ENCODE peak calls at places on chromosome 22, in seven cellular contexts. One of them, this sample, is unnamed.
A peak's percentile ranks its signal among the peaks of the same experiment; 100 is the strongest.

GRCh38 chr22:27918351-27919221 is 470 bp downstream of the PITPNB start:
- DNase-seq in esophagus squamous epithelium: no peak
- DNase-seq in uterus: peak; percentile 55
- DNase-seq in left ventricle myocardium inferior: peak; percentile 46
- DNase-seq in HCT116: no peak
- DNase-seq in sigmoid colon: peak; percentile 78
- DNase-seq in aorta: peak; percentile 84
- DNase-seq in this sample: peak; percentile 83

GRCh38 chr22:29625090-29625825 is 21.8 kb downstream of the NF2 start:
- DNase-seq in esophagus squamous epithelium: no peak
- DNase-seq in uterus: peak; percentile 51
- DNase-seq in left ventricle myocardium inferior: no peak
- DNase-seq in HCT116: no peak
- DNase-seq in sigmoid colon: peak; percentile 75
- DNase-seq in aorta: no peak
- DNase-seq in this sample: no peak

GRCh38 chr22:27475548-27475897 is 326.0 kb downstream of the MN1 start:
- DNase-seq in esophagus squamous epithelium: no peak
- DNase-seq in uterus: no peak
- DNase-seq in left ventricle myocardium inferior: no peak
- DNase-seq in HCT116: no peak
- DNase-seq in sigmoid colon: no peak
- DNase-seq in aorta: no peak
- DNase-seq in this sample: no peak

GRCh38 chr22:32987081-32987631 is 71.0 kb downstream of the SYN3 start:
- DNase-seq in esophagus squamous epithelium: no peak
- DNase-seq in uterus: no peak
- DNase-seq in left ventricle myocardium inferior: no peak
- DNase-seq in HCT116: no peak
- DNase-seq in sigmoid colon: no peak
- DNase-seq in aorta: no peak
- DNase-seq in this sample: no peak

GRCh38 chr22:23833017-23833795 is 5.6 kb downstream of the DERL3 start:
- DNase-seq in esophagus squamous epithelium: no peak
- DNase-seq in uterus: no peak
- DNase-seq in left ventricle myocardium inferior: no peak
- DNase-seq in HCT116: no peak
- DNase-seq in sigmoid colon: peak; percentile 57
- DNase-seq in aorta: peak; percentile 63
- DNase-seq in this sample: peak; percentile 54

GRCh38 chr22:27776410-27776958 is 25.1 kb downstream of the MN1 start:
- DNase-seq in esophagus squamous epithelium: no peak
- DNase-seq in uterus: no peak
- DNase-seq in left ventricle myocardium inferior: no peak
- DNase-seq in HCT116: no peak
- DNase-seq in sigmoid colon: no peak
- DNase-seq in aorta: no peak
- DNase-seq in this sample: no peak

GRCh38 chr22:38706101-38706884 is 549 bp downstream of the GTPBP1 start:
- DNase-seq in esophagus squamous epithelium: peak; percentile 16
- DNase-seq in uterus: peak; percentile 54
- DNase-seq in left ventricle myocardium inferior: peak; percentile 39
- DNase-seq in HCT116: no peak
- DNase-seq in sigmoid colon: peak; percentile 78
- DNase-seq in aorta: peak; percentile 86
- DNase-seq in this sample: peak; percentile 80

GRCh38 chr22:29964777-29965176 is 81.8 kb downstream of the MTMR3 start:
- DNase-seq in esophagus squamous epithelium: no peak
- DNase-seq in uterus: no peak
- DNase-seq in left ventricle myocardium inferior: no peak
- DNase-seq in HCT116: no peak
- DNase-seq in sigmoid colon: no peak
- DNase-seq in aorta: no peak
- DNase-seq in this sample: no peak

GRCh38 chr22:27296091-27296675 is 505.4 kb downstream of the MN1 start:
- DNase-seq in esophagus squamous epithelium: no peak
- DNase-seq in uterus: no peak
- DNase-seq in left ventricle myocardium inferior: no peak
- DNase-seq in HCT116: no peak
- DNase-seq in sigmoid colon: no peak
- DNase-seq in aorta: no peak
- DNase-seq in this sample: no peak

GRCh38 chr22:25053153-25053805 is 100.8 kb downstream of the KIAA1671 start:
- DNase-seq in esophagus squamous epithelium: no peak
- DNase-seq in uterus: no peak
- DNase-seq in left ventricle myocardium inferior: no peak
- DNase-seq in HCT116: no peak
- DNase-seq in sigmoid colon: no peak
- DNase-seq in aorta: no peak
- DNase-seq in this sample: no peak

GRCh38 chr22:37330200-37331033 is 48.1 kb downstream of the CYTH4 start:
- DNase-seq in esophagus squamous epithelium: no peak
- DNase-seq in uterus: no peak
- DNase-seq in left ventricle myocardium inferior: no peak
- DNase-seq in HCT116: peak; percentile 96
- DNase-seq in sigmoid colon: no peak
- DNase-seq in aorta: no peak
- DNase-seq in this sample: peak; percentile 77

GRCh38 chr22:19995611-19996339 is 20.8 kb downstream of the ARVCF start:
- DNase-seq in esophagus squamous epithelium: no peak
- DNase-seq in uterus: no peak
- DNase-seq in left ventricle myocardium inferior: no peak
- DNase-seq in HCT116: no peak
- DNase-seq in sigmoid colon: no peak
- DNase-seq in aorta: peak; percentile 93
- DNase-seq in this sample: no peak

GRCh38 chr22:29700949-29701927 is 18.6 kb upstream of the CABP7 start:
- DNase-seq in esophagus squamous epithelium: no peak
- DNase-seq in uterus: no peak
- DNase-seq in left ventricle myocardium inferior: no peak
- DNase-seq in HCT116: peak; percentile 51
- DNase-seq in sigmoid colon: no peak
- DNase-seq in aorta: no peak
- DNase-seq in this sample: no peak

GRCh38 chr22:44391026-44391425 is 78.3 kb upstream of the SHISAL1 start:
- DNase-seq in esophagus squamous epithelium: no peak
- DNase-seq in uterus: no peak
- DNase-seq in left ventricle myocardium inferior: no peak
- DNase-seq in HCT116: no peak
- DNase-seq in sigmoid colon: no peak
- DNase-seq in aorta: peak; percentile 42
- DNase-seq in this sample: no peak

GRCh38 chr22:30557243-30557642 is 10.7 kb upstream of the SEC14L6 start:
- DNase-seq in esophagus squamous epithelium: no peak
- DNase-seq in uterus: no peak
- DNase-seq in left ventricle myocardium inferior: no peak
- DNase-seq in HCT116: no peak
- DNase-seq in sigmoid colon: no peak
- DNase-seq in aorta: no peak
- DNase-seq in this sample: no peak

GRCh38 chr22:43922123-43922522 is 1.5 kb upstream of the PNPLA3 start:
- DNase-seq in esophagus squamous epithelium: no peak
- DNase-seq in uterus: no peak
- DNase-seq in left ventricle myocardium inferior: no peak
- DNase-seq in HCT116: no peak
- DNase-seq in sigmoid colon: no peak
- DNase-seq in aorta: no peak
- DNase-seq in this sample: no peak

GRCh38 chr22:27870234-27871191 is 48.5 kb downstream of the PITPNB start:
- DNase-seq in esophagus squamous epithelium: no peak
- DNase-seq in uterus: no peak
- DNase-seq in left ventricle myocardium inferior: no peak
- DNase-seq in HCT116: no peak
- DNase-seq in sigmoid colon: no peak
- DNase-seq in aorta: no peak
- DNase-seq in this sample: no peak

GRCh38 chr22:37732699-37733607 is 36.1 kb downstream of the TRIOBP start:
- DNase-seq in esophagus squamous epithelium: no peak
- DNase-seq in uterus: no peak
- DNase-seq in left ventricle myocardium inferior: no peak
- DNase-seq in HCT116: no peak
- DNase-seq in sigmoid colon: no peak
- DNase-seq in aorta: no peak
- DNase-seq in this sample: no peak

GRCh38 chr22:37334859-37335818 is 52.8 kb downstream of the CYTH4 start:
- DNase-seq in esophagus squamous epithelium: no peak
- DNase-seq in uterus: no peak
- DNase-seq in left ventricle myocardium inferior: no peak
- DNase-seq in HCT116: no peak
- DNase-seq in sigmoid colon: no peak
- DNase-seq in aorta: no peak
- DNase-seq in this sample: no peak

GRCh38 chr22:33919591-33920501 is at the start of gene LARGE1:
- DNase-seq in esophagus squamous epithelium: no peak
- DNase-seq in uterus: peak; percentile 36
- DNase-seq in left ventricle myocardium inferior: peak; percentile 37
- DNase-seq in HCT116: no peak
- DNase-seq in sigmoid colon: peak; percentile 79
- DNase-seq in aorta: peak; percentile 88
- DNase-seq in this sample: peak; percentile 79

GRCh38 chr22:38104084-38104483 is 6.4 kb downstream of the BAIAP2L2 start:
- DNase-seq in esophagus squamous epithelium: no peak
- DNase-seq in uterus: no peak
- DNase-seq in left ventricle myocardium inferior: no peak
- DNase-seq in HCT116: peak; percentile 8
- DNase-seq in sigmoid colon: no peak
- DNase-seq in aorta: no peak
- DNase-seq in this sample: no peak

DNA sequence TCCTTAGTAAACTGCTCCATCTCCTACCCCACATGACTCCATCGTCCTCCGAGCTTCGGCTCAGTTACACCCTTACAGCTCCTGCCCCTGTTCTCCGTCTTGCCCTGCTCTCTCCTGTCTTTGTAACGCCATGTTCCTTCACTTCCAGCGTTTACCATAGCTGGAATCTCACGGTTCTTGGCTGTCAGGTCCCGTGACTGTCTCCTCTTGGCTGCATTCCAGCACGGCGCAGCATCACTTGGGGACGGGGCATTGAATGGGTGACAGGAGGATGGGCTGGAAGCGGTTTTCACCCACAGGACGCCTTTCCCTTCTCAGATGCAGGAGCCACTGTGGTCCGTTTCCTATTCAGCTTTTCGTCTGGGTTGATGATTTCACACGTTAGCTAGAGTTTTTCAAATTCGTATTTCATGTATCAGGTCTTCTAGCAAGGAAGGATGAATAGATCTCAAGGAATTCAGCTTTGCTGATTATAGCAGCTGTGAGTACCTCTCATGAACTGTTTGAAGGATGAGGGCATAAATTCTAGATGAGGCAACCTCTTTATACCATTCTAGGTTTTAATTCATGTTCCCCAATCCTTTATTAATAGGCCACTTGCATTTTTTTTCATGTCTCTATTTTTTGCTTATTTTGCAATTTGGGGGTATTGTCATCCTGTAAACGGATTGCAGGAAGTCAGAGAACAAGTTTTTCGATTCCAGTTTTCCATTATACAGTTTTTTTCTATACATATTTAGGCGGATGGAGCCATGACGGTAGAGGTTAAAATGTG is 29.1 kb downstream of the ZBED4 start:
- DNase-seq in esophagus squamous epithelium: no peak
- DNase-seq in uterus: no peak
- DNase-seq in left ventricle myocardium inferior: no peak
- DNase-seq in HCT116: no peak
- DNase-seq in sigmoid colon: no peak
- DNase-seq in aorta: no peak
- DNase-seq in this sample: peak; percentile 53
- H3K27ac ChIP-seq in esophagus squamous epithelium: no peak overlapping the region
- H3K27ac ChIP-seq in uterus: no peak overlapping the region
- H3K27ac ChIP-seq in left ventricle myocardium inferior: no peak overlapping the region
- H3K27ac ChIP-seq in HCT116: no peak overlapping the region
- H3K27ac ChIP-seq in sigmoid colon: no peak overlapping the region
- H3K27ac ChIP-seq in aorta: no peak overlapping the region
- H3K27ac ChIP-seq in this sample: no peak overlapping the region

GRCh38 chr22:45506961-45507360 is 4.3 kb downstream of the FBLN1 start:
- DNase-seq in esophagus squamous epithelium: no peak
- DNase-seq in uterus: no peak
- DNase-seq in left ventricle myocardium inferior: no peak
- DNase-seq in HCT116: no peak
- DNase-seq in sigmoid colon: no peak
- DNase-seq in aorta: no peak
- DNase-seq in this sample: no peak
- H3K4me1 ChIP-seq in esophagus squamous epithelium: peaks cover 35% of the 10 kb centered on the region
- H3K4me1 ChIP-seq in uterus: peaks cover 12% of the 10 kb centered on the region
- H3K4me1 ChIP-seq in left ventricle myocardium inferior: peaks cover 44% of the 10 kb centered on the region
- H3K4me1 ChIP-seq in HCT116: no peaks in the 10 kb centered on the region
- H3K4me1 ChIP-seq in sigmoid colon: no peaks in the 10 kb centered on the region
- H3K4me1 ChIP-seq in aorta: no peaks in the 10 kb centered on the region
- H3K4me1 ChIP-seq in this sample: no peaks in the 10 kb centered on the region

DNA sequence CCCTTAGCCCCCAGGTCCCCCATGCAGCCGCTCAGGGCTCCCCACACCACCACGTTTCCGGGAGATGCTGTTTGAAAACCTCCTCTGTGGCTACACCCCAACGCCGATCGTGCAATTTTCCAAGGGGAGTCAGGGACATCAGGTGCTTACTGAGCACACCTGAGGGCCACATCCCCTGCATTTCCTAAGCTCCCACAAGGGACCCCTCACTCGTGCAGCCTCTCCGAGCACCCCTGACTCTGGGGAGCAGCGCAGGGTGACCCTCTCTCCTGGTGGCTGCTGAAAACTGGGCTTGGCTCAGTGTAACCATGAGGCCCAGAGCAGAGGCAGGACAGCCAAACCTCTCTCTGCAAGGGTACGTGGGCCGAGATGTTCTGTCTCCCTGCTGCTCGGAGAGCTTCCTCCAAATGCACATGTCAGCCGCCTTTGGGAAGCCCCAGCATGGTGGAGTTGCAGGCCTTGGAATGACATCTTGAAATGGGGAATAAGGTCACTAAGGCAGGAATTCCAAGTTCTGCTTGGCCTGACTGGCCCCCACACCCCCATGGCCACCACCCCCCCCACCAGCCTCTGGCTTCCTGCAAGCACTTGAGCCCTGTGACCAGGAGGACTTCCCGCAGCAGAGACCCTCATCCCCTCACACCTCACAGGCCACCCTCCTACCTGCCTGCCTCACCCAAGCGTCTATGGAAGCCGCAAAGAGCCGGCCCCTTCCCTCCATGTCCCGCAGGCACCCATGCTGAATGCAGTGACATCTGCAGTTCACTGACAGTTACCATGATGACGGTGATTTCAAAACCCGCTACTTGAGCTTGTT is 257.4 kb downstream of the BRD1 start:
- DNase-seq in esophagus squamous epithelium: no peak
- DNase-seq in uterus: peak; percentile 2
- DNase-seq in left ventricle myocardium inferior: no peak
- DNase-seq in HCT116: no peak
- DNase-seq in sigmoid colon: peak; percentile 48
- DNase-seq in aorta: peak; percentile 45
- DNase-seq in this sample: peak; percentile 53
- H3K9me3 ChIP-seq in esophagus squamous epithelium: no peaks in the 10 kb centered on the region
- H3K9me3 ChIP-seq in uterus: no peaks in the 10 kb centered on the region
- H3K9me3 ChIP-seq in left ventricle myocardium inferior: no peaks in the 10 kb centered on the region
- H3K9me3 ChIP-seq in HCT116: no peaks in the 10 kb centered on the region
- H3K9me3 ChIP-seq in sigmoid colon: no peaks in the 10 kb centered on the region
- H3K9me3 ChIP-seq in aorta: no peaks in the 10 kb centered on the region
- H3K9me3 ChIP-seq in this sample: no peaks in the 10 kb centered on the region

DNA sequence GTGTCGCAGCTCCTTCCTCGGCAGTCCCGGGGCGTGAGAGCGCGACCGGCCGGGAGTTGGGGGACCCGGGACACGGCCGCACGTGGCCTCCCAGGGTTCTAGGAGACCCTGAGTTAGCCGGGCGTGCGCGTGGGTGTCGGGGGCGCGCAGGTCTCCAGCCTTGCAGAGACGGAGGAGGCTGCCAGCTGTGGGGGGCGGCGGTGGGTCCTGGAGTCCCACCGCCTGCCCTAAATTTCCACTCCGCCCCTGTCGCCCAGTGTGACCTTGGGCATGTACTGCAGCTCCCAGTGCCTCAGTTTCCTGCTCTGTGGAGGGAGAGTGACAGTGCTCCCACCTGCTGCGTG is 18.8 kb downstream of the RRP7A start:
- DNase-seq in esophagus squamous epithelium: no peak
- DNase-seq in uterus: peak; percentile 38
- DNase-seq in left ventricle myocardium inferior: peak; percentile 25
- DNase-seq in HCT116: no peak
- DNase-seq in sigmoid colon: no peak
- DNase-seq in aorta: peak; percentile 81
- DNase-seq in this sample: peak; percentile 70
- H3K27ac ChIP-seq in esophagus squamous epithelium: peak overlapping the region; percentile 66
- H3K27ac ChIP-seq in uterus: peak overlapping the region; percentile 61
- H3K27ac ChIP-seq in left ventricle myocardium inferior: no peak overlapping the region
- H3K27ac ChIP-seq in HCT116: no peak overlapping the region
- H3K27ac ChIP-seq in sigmoid colon: no peak overlapping the region
- H3K27ac ChIP-seq in aorta: no peak overlapping the region
- H3K27ac ChIP-seq in this sample: no peak overlapping the region